ENCODE peak calls at places on chromosomes 16 and 17, in eight cellular contexts. B is naive thymus-derived CD4-positive, alpha-beta T cell; K is ovary; T is thoracic aorta; G is BE2C; S is cardiac muscle cell; R is fibroblast of lung; V is IMR-90. I is an unnamed sample.
A peak's percentile ranks its signal among the peaks of the same experiment; 100 is the strongest.

GRCh38 chr17:57480438-57481196 is 224.3 kb downstream of the MSI2 start:
- DNase-seq in V (peak; percentile 72), G (no peak), S (peak; percentile 56), T (no peak), K (no peak), R (peak; percentile 22), B (no peak), I (peak; percentile 92)

GRCh38 chr17:32772453-32773025 is 104.4 kb downstream of the MYO1D start:
- DNase-seq in S (no peak), R (no peak), K (no peak), B (no peak), T (no peak), V (no peak), G (no peak), I (no peak)

GRCh38 chr16:88194397-88195020 is 188.2 kb upstream of the ZNF469 start:
- DNase-seq in S (no peak), T (no peak), V (peak; percentile 22), R (peak; percentile 81), B (no peak), K (peak; percentile 81), G (peak; percentile 82), I (no peak)

GRCh38 chr17:78147315-78147998 is 1.3 kb downstream of the C17orf99 start:
- DNase-seq in B (peak; percentile 30), R (no peak), G (no peak), S (no peak), T (no peak), K (no peak), V (no peak), I (no peak)

GRCh38 chr17:82317394-82318168 is at the start of gene CD7:
- DNase-seq in S (no peak), K (no peak), B (peak; percentile 77), V (no peak), G (peak; percentile 28), R (no peak), T (no peak), I (no peak)

GRCh38 chr17:7460850-7461660 is 16.2 kb downstream of the CHRNB1 start:
- DNase-seq in S (no peak), R (no peak), K (no peak), G (no peak), T (no peak), V (no peak), B (no peak), I (no peak)

GRCh38 chr17:7798839-7799238 is 35.2 kb upstream of the KDM6B start:
- DNase-seq in V (no peak), K (no peak), T (no peak), B (no peak), R (no peak), S (no peak), G (no peak), I (no peak)

GRCh38 chr17:65278050-65278819 is 141.1 kb downstream of the RGS9 start:
- DNase-seq in S (peak; percentile 86), B (peak; percentile 24), K (peak; percentile 31), R (peak; percentile 54), T (no peak), G (peak; percentile 53), V (peak; percentile 62), I (peak; percentile 65)

GRCh38 chr16:66473654-66474519 is 46.8 kb downstream of the BEAN1 start:
- DNase-seq in S (no peak), K (no peak), B (no peak), R (no peak), G (no peak), V (no peak), T (no peak), I (no peak)

GRCh38 chr17:76550712-76551615 is 11.1 kb downstream of the PRCD start:
- DNase-seq in K (no peak), G (no peak), B (no peak), R (peak; percentile 62), S (no peak), T (no peak), V (peak; percentile 54), I (peak; percentile 73)

GRCh38 chr17:57916925-57917858 is 38.0 kb downstream of the CUEDC1 start:
- DNase-seq in G (no peak), V (no peak), K (no peak), S (peak; percentile 40), R (no peak), T (no peak), B (peak; percentile 45), I (no peak)

DNA sequence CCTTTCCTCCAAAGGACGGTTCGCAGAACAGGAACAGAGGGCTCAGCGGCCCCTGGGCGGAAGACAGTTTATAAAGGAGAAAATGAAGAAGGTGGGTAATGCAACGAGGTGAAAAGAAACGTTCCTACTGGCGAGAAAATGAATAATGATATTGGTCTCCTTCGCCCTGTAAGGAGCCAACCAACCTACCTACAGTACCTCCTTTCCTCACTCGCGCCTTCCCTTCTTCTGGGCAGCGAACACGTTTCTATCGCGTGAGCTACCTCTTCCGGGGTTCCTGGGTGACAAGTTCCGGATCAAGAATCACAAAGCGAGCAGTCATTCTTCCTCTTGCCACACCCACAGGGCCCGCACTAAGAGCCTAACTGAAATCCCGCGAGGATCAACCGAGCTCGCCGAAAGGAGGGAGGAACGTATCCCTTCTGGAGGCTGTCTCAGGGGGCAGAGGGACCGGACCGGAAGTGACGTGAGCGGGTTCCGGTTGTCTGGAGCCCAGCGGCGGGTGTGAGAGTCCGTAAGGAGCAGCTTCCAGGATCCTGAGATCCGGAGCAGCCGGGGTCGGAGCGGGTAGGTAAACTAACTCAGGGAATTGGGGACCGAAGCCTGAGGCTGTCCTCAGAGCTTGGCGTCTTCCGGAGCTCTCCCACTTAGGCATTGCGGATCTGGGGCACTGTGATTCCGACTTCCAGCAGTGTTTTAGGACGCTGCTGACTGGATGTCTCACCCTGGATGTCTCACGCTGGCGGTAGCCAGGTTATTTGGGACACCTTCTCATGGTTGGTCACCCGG is at the start of the genes PTRH2 and VMP1:
- DNase-seq in S (peak; percentile 100), B (peak; percentile 87), V (peak; percentile 100), T (peak; percentile 95), R (peak; percentile 100), K (peak; percentile 98), G (peak; percentile 99), I (peak; percentile 100)
- H3K4me1 ChIP-seq in S (peaks cover 17% of the 10 kb centered on the region), B (peaks cover 26% of the 10 kb centered on the region), V (no peaks in the 10 kb centered on the region), T (peaks cover 12% of the 10 kb centered on the region), R (peaks cover 4% of the 10 kb centered on the region), K (peaks cover 8% of the 10 kb centered on the region), G (no peaks in the 10 kb centered on the region), I (peaks cover 3% of the 10 kb centered on the region)

DNA sequence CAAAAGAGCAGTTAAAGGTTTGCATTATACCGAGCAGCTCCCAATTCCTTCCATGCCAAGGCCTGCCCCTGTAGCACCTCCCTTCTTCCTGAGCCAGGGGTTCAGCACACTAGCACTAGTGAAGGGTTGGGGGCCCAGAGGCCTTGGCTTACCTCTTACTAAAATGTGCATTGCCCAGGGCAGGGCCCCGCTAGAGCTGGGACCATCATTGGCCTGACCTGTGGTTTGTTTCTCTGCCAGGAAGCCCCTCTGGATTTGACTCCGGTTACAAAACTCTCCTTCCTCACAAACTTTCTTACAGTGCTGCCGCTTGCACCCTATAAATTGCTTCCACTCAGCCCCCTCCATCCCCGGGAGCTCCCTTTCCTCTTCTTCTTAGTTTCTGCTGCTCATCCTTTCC is 33.8 kb downstream of the MPRIP start:
- DNase-seq in V (no peak), T (no peak), S (no peak), K (no peak), G (no peak), B (no peak), R (no peak), I (no peak)
- H3K4me1 ChIP-seq in V (peaks cover 30% of the 10 kb centered on the region), T (peaks cover 44% of the 10 kb centered on the region), S (peaks cover 35% of the 10 kb centered on the region), K (peaks cover 36% of the 10 kb centered on the region), G (peaks cover 13% of the 10 kb centered on the region), B (peaks cover 5% of the 10 kb centered on the region), R (peaks cover 43% of the 10 kb centered on the region), I (peaks cover 31% of the 10 kb centered on the region)

GRCh38 chr16:49341706-49342105 is 31.9 kb upstream of the C16orf78 start:
- DNase-seq in R (no peak), K (no peak), G (no peak), B (no peak), T (no peak), V (no peak), S (no peak), I (no peak)

GRCh38 chr16:49336581-49336980 is 37.0 kb upstream of the C16orf78 start:
- DNase-seq in S (no peak), G (no peak), K (no peak), V (no peak), R (no peak), T (no peak), B (no peak), I (no peak)

GRCh38 chr16:49337814-49338350 is 35.7 kb upstream of the C16orf78 start:
- DNase-seq in T (no peak), G (no peak), K (no peak), B (no peak), V (no peak), S (no peak), R (no peak), I (no peak)

GRCh38 chr16:49340466-49340865 is 33.1 kb upstream of the C16orf78 start:
- DNase-seq in T (no peak), R (no peak), G (no peak), S (no peak), K (no peak), V (no peak), B (no peak), I (no peak)

GRCh38 chr16:49338867-49339266 is 34.7 kb upstream of the C16orf78 start:
- DNase-seq in G (no peak), T (no peak), K (no peak), V (no peak), B (no peak), S (no peak), R (no peak), I (no peak)
- H3K4me1 ChIP-seq in G (no peaks in the 10 kb centered on the region), T (no peaks in the 10 kb centered on the region), K (no peaks in the 10 kb centered on the region), V (no peaks in the 10 kb centered on the region), B (no peaks in the 10 kb centered on the region), S (no peaks in the 10 kb centered on the region), R (no peaks in the 10 kb centered on the region), I (no peaks in the 10 kb centered on the region)

GRCh38 chr16:85729907-85730465 is 20.9 kb downstream of the C16orf74 start:
- DNase-seq in G (no peak), V (no peak), T (no peak), R (no peak), K (no peak), S (no peak), B (no peak), I (no peak)
- H3K4me1 ChIP-seq in G (peaks cover 3% of the 10 kb centered on the region), V (no peaks in the 10 kb centered on the region), T (no peaks in the 10 kb centered on the region), R (no peaks in the 10 kb centered on the region), K (no peaks in the 10 kb centered on the region), S (no peaks in the 10 kb centered on the region), B (peaks cover 4% of the 10 kb centered on the region), I (no peaks in the 10 kb centered on the region)

I was measured in mesenchymal stem cell.